ENCODE peak calls at places on chromosomes 6 and 20, in ten cellular contexts. K, S, O, D, J, U, I, T, M and Z are unnamed samples.

GRCh38 chr20:53162251-53162835 is 190.2 kb downstream of the TSHZ2 start:
- DNase-seq in O (no peak), M (no peak), J (peak), I (no peak), T (no peak), K (peak), S (peak), U (peak), D (peak), Z (no peak)

GRCh38 chr20:16580127-16580526 is 6.9 kb upstream of the KIF16B start:
- DNase-seq in T (no peak), S (peak), J (peak), K (no peak), I (no peak), O (no peak), D (peak), U (no peak), M (no peak), Z (no peak)

GRCh38 chr20:34891166-34892062 is 15.0 kb downstream of the ACSS2 start:
- DNase-seq in I (no peak), U (no peak), K (no peak), S (peak), O (no peak), J (peak), M (no peak), D (peak), T (no peak), Z (no peak)

GRCh38 chr6:8539446-8539845 is 104.1 kb upstream of the SLC35B3 start:
- DNase-seq in O (no peak), I (no peak), J (no peak), T (no peak), K (peak), S (no peak), M (no peak), U (no peak), D (peak), Z (no peak)

GRCh38 chr20:8212286-8212685 is 80.2 kb downstream of the PLCB1 start:
- DNase-seq in I (no peak), J (no peak), U (no peak), T (no peak), S (peak), M (no peak), O (no peak), K (no peak), D (no peak), Z (no peak)

GRCh38 chr6:161618816-161619454 is 345.1 kb upstream of the AGPAT4 start:
- DNase-seq in I (no peak), D (peak), M (no peak), T (no peak), S (peak), O (no peak), J (peak), K (no peak), U (peak), Z (no peak)

GRCh38 chr20:5714261-5715041 is 35.8 kb upstream of the SHLD1 start:
- DNase-seq in M (peak), S (no peak), K (peak), T (peak), D (no peak), J (peak), U (no peak), I (peak), O (no peak), Z (peak)

GRCh38 chr6:112253505-112253841 is 894 bp downstream of the LAMA4 start:
- DNase-seq in M (no peak), J (no peak), K (no peak), O (no peak), U (no peak), D (no peak), T (no peak), I (no peak), S (no peak), Z (no peak)

GRCh38 chr6:70860044-70860443 is 96.8 kb downstream of the B3GAT2 start:
- DNase-seq in J (no peak), S (no peak), K (no peak), O (no peak), I (no peak), D (no peak), T (no peak), M (no peak), U (no peak), Z (no peak)